ENCODE peak calls at places on chromosomes 3 and 15, in nine cellular contexts. K is dorsolateral prefrontal cortex; W is adipocyte; B is IMR-90; M is right atrium auricular region; D is cardiac muscle cell; A is CD4-positive, alpha-beta T cell; T is heart left ventricle; F is left lung. Q is an unnamed sample. For H3K27me3, the result is how much of the 10 kb centered on the place peaks cover.

GRCh38 chr3:48409291-48410201 is 20.3 kb downstream of the PLXNB1 start:
- DNase-seq in M (peak), F (peak), A (no peak), D (no peak), T (peak), W (no peak), B (no peak), K (no peak), Q (peak)

GRCh38 chr3:187150186-187150585 is 10.9 kb upstream of the RPL39L start:
- DNase-seq in D (no peak), W (no peak), M (no peak), T (no peak), K (no peak), F (no peak), B (no peak), A (no peak), Q (no peak)

GRCh38 chr3:179069762-179070390 is 1.7 kb downstream of the ZMAT3 start:
- DNase-seq in F (no peak), M (no peak), A (no peak), T (no peak), B (peak), K (no peak), D (no peak), W (peak), Q (no peak)

GRCh38 chr15:98812711-98813441 is 164.5 kb downstream of the IGF1R start:
- DNase-seq in M (no peak), T (no peak), B (no peak), F (no peak), A (no peak), W (no peak), K (no peak), D (no peak), Q (no peak)

GRCh38 chr15:31303434-31304073 is 23.1 kb upstream of the KLF13 start:
- DNase-seq in F (peak), D (no peak), K (no peak), T (no peak), W (no peak), M (peak), A (no peak), B (no peak), Q (no peak)

GRCh38 chr15:87498545-87498944 is 758.0 kb downstream of the NTRK3 start:
- DNase-seq in M (no peak), B (peak), F (no peak), K (no peak), A (no peak), D (no peak), W (no peak), T (no peak), Q (no peak)

GRCh38 chr3:195609229-195609628 is 25.5 kb upstream of the APOD start:
- DNase-seq in W (no peak), M (no peak), T (no peak), B (no peak), D (no peak), F (no peak), A (no peak), K (no peak), Q (no peak)

GRCh38 chr3:11363732-11364131 is 91.5 kb downstream of the ATG7 start:
- DNase-seq in T (no peak), M (no peak), B (no peak), K (no peak), W (no peak), F (no peak), D (no peak), A (no peak), Q (no peak)

GRCh38 chr15:70049701-70050445 is 47.8 kb downstream of the TLE3 start:
- DNase-seq in W (no peak), A (no peak), F (peak), M (no peak), K (peak), T (no peak), D (no peak), B (no peak), Q (no peak)

GRCh38 chr3:166455724-166456123 is 618.5 kb upstream of the BCHE start:
- DNase-seq in M (no peak), D (no peak), K (no peak), W (no peak), B (peak), A (no peak), T (no peak), F (no peak), Q (no peak)

GRCh38 chr3:139797724-139798343 is 120.1 kb upstream of the NMNAT3 start:
- DNase-seq in F (no peak), D (peak), T (no peak), M (no peak), K (no peak), W (peak), A (no peak), B (peak), Q (peak)

GRCh38 chr3:192413461-192413860 is 313.9 kb downstream of the FGF12 start:
- DNase-seq in T (no peak), M (no peak), W (no peak), D (no peak), B (no peak), K (no peak), A (no peak), F (no peak), Q (no peak)
- H3K27me3 ChIP-seq in T (under half), M (under half), W (under half), D (under half), B (under half), K (under half), A (under half), F (under half), Q (under half)

DNA sequence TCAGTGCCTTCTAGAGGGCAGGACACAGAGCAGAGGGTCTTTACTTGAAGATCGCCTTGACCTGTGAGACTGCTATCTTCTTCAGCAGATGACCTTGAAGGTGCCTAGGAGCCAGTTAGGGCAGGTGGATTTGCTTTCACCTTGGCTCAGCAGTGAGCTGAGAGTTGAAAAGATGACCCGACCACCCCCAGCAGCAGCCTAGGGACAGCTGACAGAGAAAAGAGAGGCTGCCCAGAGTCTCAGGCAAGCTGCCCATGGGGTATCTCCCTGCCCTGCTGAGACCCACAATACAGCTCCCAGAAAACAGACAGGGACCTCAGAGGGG is 453 bp upstream of the LTF start:
- DNase-seq in F (no peak), W (no peak), D (no peak), A (no peak), B (no peak), K (no peak), M (no peak), T (no peak), Q (no peak)
- H3K27me3 ChIP-seq in F (under half), W (half or more), D (under half), A (under half), B (half or more), K (under half), M (under half), T (under half), Q (under half)

GRCh38 chr15:65598468-65598867 is 12.5 kb downstream of the INTS14 start:
- DNase-seq in B (no peak), D (no peak), F (no peak), W (no peak), A (no peak), K (no peak), M (no peak), T (no peak), Q (no peak)
- H3K27me3 ChIP-seq in B (under half), D (under half), F (under half), W (under half), A (under half), K (under half), M (under half), T (under half), Q (under half)

GRCh38 chr3:39806820-39807219 is 2.6 kb upstream of the MYRIP start:
- DNase-seq in F (no peak), D (no peak), T (no peak), A (no peak), M (no peak), W (peak), B (no peak), K (no peak), Q (no peak)
- H3K27me3 ChIP-seq in F (half or more), D (half or more), T (under half), A (under half), M (under half), W (under half), B (under half), K (under half), Q (under half)

GRCh38 chr3:61559108-61559731 is 2.2 kb upstream of the PTPRG start:
- DNase-seq in K (no peak), D (no peak), T (no peak), B (no peak), W (peak), F (no peak), A (no peak), M (no peak), Q (no peak)
- H3K27me3 ChIP-seq in K (under half), D (under half), T (under half), B (under half), W (under half), F (half or more), A (half or more), M (under half), Q (under half)